ENCODE peak calls at places on chromosomes 12 and 14, in eight cellular contexts. One of them, this sample, is unnamed.

GRCh38 chr12:87815738-87816137 is 213.5 kb downstream of the C12orf50 start:
- DNase-seq in AG04449: no peak
- DNase-seq in body of pancreas: no peak
- DNase-seq in NB4: no peak
- DNase-seq in activated CD8-positive, alpha-beta memory T cell treated with anti-CD3 and anti-CD28 coated beads, Interleukin-2, amount 50 U/mL, for 4 hours: no peak
- DNase-seq in dermis microvascular lymphatic vessel endothelial cell: no peak
- DNase-seq in germinal center: no peak
- DNase-seq in caudate nucleus: no peak
- DNase-seq in this sample: no peak

GRCh38 chr14:92963301-92964123 is 40.6 kb downstream of the CHGA start:
- DNase-seq in activated CD8-positive, alpha-beta memory T cell treated with anti-CD3 and anti-CD28 coated beads, Interleukin-2, amount 50 U/mL, for 4 hours: no peak
- DNase-seq in caudate nucleus: no peak
- DNase-seq in NB4: no peak
- DNase-seq in body of pancreas: no peak
- DNase-seq in AG04449: no peak
- DNase-seq in dermis microvascular lymphatic vessel endothelial cell: peak
- DNase-seq in germinal center: no peak
- DNase-seq in this sample: no peak

GRCh38 chr12:104549820-104550480 is 93.2 kb downstream of the CHST11 start:
- DNase-seq in body of pancreas: no peak
- DNase-seq in germinal center: no peak
- DNase-seq in dermis microvascular lymphatic vessel endothelial cell: no peak
- DNase-seq in AG04449: no peak
- DNase-seq in NB4: no peak
- DNase-seq in caudate nucleus: no peak
- DNase-seq in activated CD8-positive, alpha-beta memory T cell treated with anti-CD3 and anti-CD28 coated beads, Interleukin-2, amount 50 U/mL, for 4 hours: no peak
- DNase-seq in this sample: no peak

GRCh38 chr12:13044002-13044858 is at the start of gene FAM234B:
- DNase-seq in germinal center: peak
- DNase-seq in activated CD8-positive, alpha-beta memory T cell treated with anti-CD3 and anti-CD28 coated beads, Interleukin-2, amount 50 U/mL, for 4 hours: peak
- DNase-seq in dermis microvascular lymphatic vessel endothelial cell: peak
- DNase-seq in caudate nucleus: no peak
- DNase-seq in NB4: peak
- DNase-seq in body of pancreas: peak
- DNase-seq in AG04449: no peak
- DNase-seq in this sample: peak

GRCh38 chr14:60087664-60088063 is 4.1 kb upstream of the PCNX4 start:
- DNase-seq in germinal center: no peak
- DNase-seq in NB4: no peak
- DNase-seq in AG04449: no peak
- DNase-seq in body of pancreas: no peak
- DNase-seq in activated CD8-positive, alpha-beta memory T cell treated with anti-CD3 and anti-CD28 coated beads, Interleukin-2, amount 50 U/mL, for 4 hours: no peak
- DNase-seq in dermis microvascular lymphatic vessel endothelial cell: no peak
- DNase-seq in caudate nucleus: no peak
- DNase-seq in this sample: peak

GRCh38 chr12:116125084-116125483 is 152.4 kb downstream of the MED13L start:
- DNase-seq in germinal center: no peak
- DNase-seq in AG04449: no peak
- DNase-seq in body of pancreas: no peak
- DNase-seq in activated CD8-positive, alpha-beta memory T cell treated with anti-CD3 and anti-CD28 coated beads, Interleukin-2, amount 50 U/mL, for 4 hours: no peak
- DNase-seq in caudate nucleus: no peak
- DNase-seq in dermis microvascular lymphatic vessel endothelial cell: no peak
- DNase-seq in NB4: no peak
- DNase-seq in this sample: no peak

GRCh38 chr12:132178801-132179401 is 34.6 kb downstream of the NOC4L start:
- DNase-seq in dermis microvascular lymphatic vessel endothelial cell: no peak
- DNase-seq in germinal center: no peak
- DNase-seq in AG04449: no peak
- DNase-seq in activated CD8-positive, alpha-beta memory T cell treated with anti-CD3 and anti-CD28 coated beads, Interleukin-2, amount 50 U/mL, for 4 hours: no peak
- DNase-seq in body of pancreas: no peak
- DNase-seq in caudate nucleus: no peak
- DNase-seq in NB4: peak
- DNase-seq in this sample: no peak

GRCh38 chr14:104297721-104298401 is 159.5 kb downstream of the KIF26A start:
- DNase-seq in AG04449: no peak
- DNase-seq in dermis microvascular lymphatic vessel endothelial cell: no peak
- DNase-seq in NB4: no peak
- DNase-seq in activated CD8-positive, alpha-beta memory T cell treated with anti-CD3 and anti-CD28 coated beads, Interleukin-2, amount 50 U/mL, for 4 hours: no peak
- DNase-seq in caudate nucleus: no peak
- DNase-seq in germinal center: no peak
- DNase-seq in body of pancreas: no peak
- DNase-seq in this sample: no peak

GRCh38 chr12:65055874-65056273 is 65.2 kb downstream of the WIF1 start:
- DNase-seq in body of pancreas: no peak
- DNase-seq in activated CD8-positive, alpha-beta memory T cell treated with anti-CD3 and anti-CD28 coated beads, Interleukin-2, amount 50 U/mL, for 4 hours: no peak
- DNase-seq in caudate nucleus: no peak
- DNase-seq in NB4: no peak
- DNase-seq in dermis microvascular lymphatic vessel endothelial cell: no peak
- DNase-seq in AG04449: no peak
- DNase-seq in germinal center: no peak
- DNase-seq in this sample: no peak

GRCh38 chr14:30958555-30959407 is 66.7 kb upstream of the AP4S1 start:
- DNase-seq in AG04449: no peak
- DNase-seq in activated CD8-positive, alpha-beta memory T cell treated with anti-CD3 and anti-CD28 coated beads, Interleukin-2, amount 50 U/mL, for 4 hours: no peak
- DNase-seq in caudate nucleus: no peak
- DNase-seq in germinal center: no peak
- DNase-seq in body of pancreas: no peak
- DNase-seq in NB4: no peak
- DNase-seq in dermis microvascular lymphatic vessel endothelial cell: no peak
- DNase-seq in this sample: no peak

GRCh38 chr12:116480210-116480818 is 78.9 kb upstream of the MAP1LC3B2 start:
- DNase-seq in AG04449: no peak
- DNase-seq in body of pancreas: no peak
- DNase-seq in germinal center: no peak
- DNase-seq in caudate nucleus: no peak
- DNase-seq in dermis microvascular lymphatic vessel endothelial cell: no peak
- DNase-seq in NB4: no peak
- DNase-seq in activated CD8-positive, alpha-beta memory T cell treated with anti-CD3 and anti-CD28 coated beads, Interleukin-2, amount 50 U/mL, for 4 hours: no peak
- DNase-seq in this sample: no peak

GRCh38 chr12:115354007-115354452 is 670.1 kb upstream of the TBX3 start:
- DNase-seq in activated CD8-positive, alpha-beta memory T cell treated with anti-CD3 and anti-CD28 coated beads, Interleukin-2, amount 50 U/mL, for 4 hours: no peak
- DNase-seq in AG04449: peak
- DNase-seq in NB4: peak
- DNase-seq in germinal center: no peak
- DNase-seq in caudate nucleus: no peak
- DNase-seq in dermis microvascular lymphatic vessel endothelial cell: peak
- DNase-seq in body of pancreas: peak
- DNase-seq in this sample: no peak

GRCh38 chr14:95774265-95775160 is 60.6 kb upstream of the TCL1A start:
- DNase-seq in caudate nucleus: no peak
- DNase-seq in activated CD8-positive, alpha-beta memory T cell treated with anti-CD3 and anti-CD28 coated beads, Interleukin-2, amount 50 U/mL, for 4 hours: peak
- DNase-seq in germinal center: peak
- DNase-seq in AG04449: no peak
- DNase-seq in body of pancreas: peak
- DNase-seq in NB4: peak
- DNase-seq in dermis microvascular lymphatic vessel endothelial cell: peak
- DNase-seq in this sample: peak

GRCh38 chr12:98823012-98823411 is 177.9 kb downstream of the APAF1 start:
- DNase-seq in caudate nucleus: no peak
- DNase-seq in body of pancreas: no peak
- DNase-seq in dermis microvascular lymphatic vessel endothelial cell: peak
- DNase-seq in activated CD8-positive, alpha-beta memory T cell treated with anti-CD3 and anti-CD28 coated beads, Interleukin-2, amount 50 U/mL, for 4 hours: no peak
- DNase-seq in NB4: no peak
- DNase-seq in germinal center: no peak
- DNase-seq in AG04449: no peak
- DNase-seq in this sample: no peak

GRCh38 chr12:58081488-58081887 is 140.1 kb downstream of the ATP23 start:
- DNase-seq in body of pancreas: no peak
- DNase-seq in caudate nucleus: no peak
- DNase-seq in AG04449: no peak
- DNase-seq in dermis microvascular lymphatic vessel endothelial cell: no peak
- DNase-seq in germinal center: no peak
- DNase-seq in activated CD8-positive, alpha-beta memory T cell treated with anti-CD3 and anti-CD28 coated beads, Interleukin-2, amount 50 U/mL, for 4 hours: no peak
- DNase-seq in NB4: no peak
- DNase-seq in this sample: no peak

GRCh38 chr14:28678887-28679286 is 87.7 kb upstream of the FOXG1 start:
- DNase-seq in dermis microvascular lymphatic vessel endothelial cell: no peak
- DNase-seq in germinal center: no peak
- DNase-seq in caudate nucleus: no peak
- DNase-seq in body of pancreas: no peak
- DNase-seq in activated CD8-positive, alpha-beta memory T cell treated with anti-CD3 and anti-CD28 coated beads, Interleukin-2, amount 50 U/mL, for 4 hours: no peak
- DNase-seq in NB4: no peak
- DNase-seq in AG04449: no peak
- DNase-seq in this sample: no peak